ENCODE peak calls at places on chromosomes 11 and 22, in eight cellular contexts. O, W, X, P, V, Z, I and Q are unnamed samples.

GRCh38 chr22:23709107-23709506 is 18.3 kb downstream of the RGL4 start:
- DNase-seq in O (no peak), W (no peak), X (no peak), P (no peak), V (no peak), Z (no peak), I (no peak), Q (no peak)

GRCh38 chr11:126123686-126124085 is 61.0 kb upstream of the CDON start:
- DNase-seq in O (no peak), W (no peak), X (no peak), P (no peak), V (no peak), Z (no peak), I (no peak), Q (no peak)

GRCh38 chr11:7639643-7640025 is 33.7 kb downstream of the CYB5R2 start:
- DNase-seq in O (no peak), W (no peak), X (no peak), P (no peak), V (no peak), Z (peak), I (no peak), Q (no peak)

GRCh38 chr11:46808804-46809431 is 37.2 kb downstream of the CKAP5 start:
- DNase-seq in O (peak), W (no peak), X (no peak), P (peak), V (no peak), Z (no peak), I (no peak), Q (no peak)

GRCh38 chr22:35043251-35043931 is 22.6 kb upstream of the ISX start:
- DNase-seq in O (no peak), W (no peak), X (no peak), P (no peak), V (no peak), Z (peak), I (no peak), Q (no peak)

GRCh38 chr22:35191412-35191811 is 65.9 kb upstream of the HMGXB4 start:
- DNase-seq in O (peak), W (no peak), X (no peak), P (no peak), V (no peak), Z (no peak), I (no peak), Q (no peak)

GRCh38 chr11:70176940-70177689 is 26.0 kb upstream of the FADD start:
- DNase-seq in O (peak), W (no peak), X (peak), P (peak), V (no peak), Z (peak), I (no peak), Q (no peak)

GRCh38 chr11:116544721-116545120 is 228.1 kb downstream of the BUD13 start:
- DNase-seq in O (no peak), W (no peak), X (no peak), P (no peak), V (no peak), Z (no peak), I (no peak), Q (peak)

GRCh38 chr11:32113200-32113599 is 22.3 kb downstream of the RCN1 start:
- DNase-seq in O (no peak), W (no peak), X (no peak), P (no peak), V (no peak), Z (no peak), I (no peak), Q (no peak)

GRCh38 chr22:36350751-36351594 is 36.8 kb downstream of the MYH9 start:
- DNase-seq in O (peak), W (no peak), X (no peak), P (no peak), V (no peak), Z (no peak), I (peak), Q (no peak)

GRCh38 chr11:123560001-123560400 is 94.4 kb downstream of the SCN3B start:
- DNase-seq in O (no peak), W (no peak), X (no peak), P (peak), V (peak), Z (no peak), I (peak), Q (peak)

GRCh38 chr22:42434283-42434682 is 2.1 kb upstream of the NFAM1 start:
- DNase-seq in O (no peak), W (no peak), X (no peak), P (peak), V (no peak), Z (no peak), I (no peak), Q (no peak)

GRCh38 chr22:20463324-20464095 is 25.9 kb upstream of the SCARF2 start:
- DNase-seq in O (no peak), W (no peak), X (no peak), P (no peak), V (no peak), Z (no peak), I (no peak), Q (no peak)

GRCh38 chr11:32891657-32892354 is 805 bp upstream of the QSER1 start:
- DNase-seq in O (no peak), W (no peak), X (no peak), P (no peak), V (no peak), Z (no peak), I (no peak), Q (no peak)

GRCh38 chr11:95585071-95585751 is 204.4 kb downstream of the FAM76B start:
- DNase-seq in O (no peak), W (no peak), X (no peak), P (no peak), V (no peak), Z (no peak), I (no peak), Q (no peak)

GRCh38 chr22:30591191-30591587 is 521 bp downstream of the PES1 start:
- DNase-seq in O (no peak), W (no peak), X (no peak), P (no peak), V (no peak), Z (no peak), I (no peak), Q (no peak)

GRCh38 chr11:112219476-112220232 is 6.6 kb upstream of the PTS start:
- DNase-seq in O (peak), W (peak), X (no peak), P (peak), V (peak), Z (peak), I (peak), Q (no peak)

GRCh38 chr11:119461250-119461963 is 38.4 kb upstream of the THY1 start:
- DNase-seq in O (no peak), W (no peak), X (no peak), P (no peak), V (no peak), Z (no peak), I (no peak), Q (peak)

GRCh38 chr11:18706330-18707243 is 8.0 kb downstream of the TMEM86A start:
- DNase-seq in O (no peak), W (no peak), X (no peak), P (peak), V (peak), Z (peak), I (peak), Q (peak)

GRCh38 chr11:31808721-31809542 is 2.2 kb downstream of the PAX6 start:
- DNase-seq in O (no peak), W (no peak), X (peak), P (no peak), V (no peak), Z (no peak), I (no peak), Q (no peak)

GRCh38 chr11:66880484-66881211 is 23.8 kb downstream of the LRFN4 start:
- DNase-seq in O (no peak), W (no peak), X (no peak), P (peak), V (no peak), Z (no peak), I (no peak), Q (no peak)

GRCh38 chr11:35179466-35180135 is 40.6 kb downstream of the CD44 start:
- DNase-seq in O (no peak), W (no peak), X (no peak), P (no peak), V (no peak), Z (no peak), I (no peak), Q (no peak)

GRCh38 chr11:280762-281485 is 2.7 kb downstream of the NLRP6 start:
- DNase-seq in O (peak), W (no peak), X (peak), P (peak), V (no peak), Z (no peak), I (no peak), Q (peak)

GRCh38 chr11:12114487-12115033 is 4.2 kb downstream of the MICAL2 start:
- DNase-seq in O (no peak), W (no peak), X (no peak), P (no peak), V (no peak), Z (no peak), I (peak), Q (no peak)

GRCh38 chr11:12113294-12113693 is 2.9 kb downstream of the MICAL2 start:
- DNase-seq in O (no peak), W (no peak), X (no peak), P (no peak), V (no peak), Z (no peak), I (no peak), Q (no peak)

GRCh38 chr11:12112150-12112520 is 1.7 kb downstream of the MICAL2 start:
- DNase-seq in O (no peak), W (no peak), X (no peak), P (no peak), V (no peak), Z (no peak), I (no peak), Q (no peak)

GRCh38 chr11:12111482-12112149 is 1.2 kb downstream of the MICAL2 start:
- DNase-seq in O (no peak), W (no peak), X (no peak), P (no peak), V (no peak), Z (no peak), I (no peak), Q (no peak)

DNA sequence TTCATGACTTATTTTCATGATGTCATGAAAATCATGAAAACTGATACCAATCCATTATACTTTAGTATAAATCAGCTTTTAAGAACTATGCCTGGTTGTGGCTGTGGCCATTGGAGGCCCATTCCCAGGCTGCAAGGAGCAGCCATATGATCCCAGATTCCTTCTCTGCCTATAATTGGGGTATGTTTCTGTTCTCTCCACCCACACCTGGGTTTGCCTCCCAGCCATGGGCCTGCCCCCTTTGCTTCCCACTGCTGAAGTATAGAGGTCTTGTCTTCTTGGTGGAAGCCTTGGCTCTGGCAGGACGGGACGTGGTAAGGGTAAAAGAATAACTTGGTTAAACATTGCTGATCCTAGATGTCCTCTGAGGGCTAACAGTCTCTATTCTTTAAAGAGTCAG is 2.3 kb downstream of the MICAL2 start:
- DNase-seq in O (no peak), W (no peak), X (no peak), P (no peak), V (no peak), Z (no peak), I (no peak), Q (no peak)
- TF ChIP-seq EP300 in O (no peak), W (no peak), X (no peak), P (no peak), V (no peak), Z (no peak), I (no peak), Q (no peak)

DNA sequence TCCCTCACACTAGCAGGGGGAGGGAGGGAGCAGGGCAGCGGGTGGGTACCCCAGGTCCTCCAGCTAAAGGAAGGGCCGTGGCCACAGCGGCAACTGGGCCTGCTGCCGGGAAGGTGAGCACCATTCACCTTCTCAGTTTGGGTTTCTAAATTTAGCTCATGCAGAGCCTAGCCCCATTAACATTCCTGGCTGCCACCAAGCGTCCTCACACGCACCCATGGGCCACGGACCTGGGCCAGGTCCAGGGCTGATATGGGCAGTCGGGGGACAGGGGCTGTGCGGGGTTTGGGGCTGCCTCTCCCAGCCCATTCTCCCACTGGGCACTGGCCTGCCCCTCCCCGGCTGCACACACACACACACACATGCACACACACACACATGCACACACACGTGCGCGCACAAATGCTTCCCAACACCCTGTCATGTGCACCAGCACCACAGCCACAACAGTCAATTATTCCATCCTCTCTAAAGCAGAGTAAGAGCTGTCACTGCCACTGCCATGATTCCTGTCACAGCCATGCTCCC is 28.7 kb downstream of the SYT7 start:
- DNase-seq in O (no peak), W (no peak), X (no peak), P (no peak), V (no peak), Z (no peak), I (no peak), Q (no peak)
- H3K27ac ChIP-seq in O (no peak), W (no peak), X (no peak), P (no peak), V (no peak), Z (no peak), I (no peak), Q (no peak)

GRCh38 chr11:75536786-75537629 is 11.3 kb upstream of the GDPD5 start:
- DNase-seq in O (peak), W (peak), X (no peak), P (no peak), V (no peak), Z (no peak), I (no peak), Q (no peak)
- TF ChIP-seq EP300 in O (no peak), W (no peak), X (no peak), P (no peak), V (no peak), Z (no peak), I (no peak), Q (no peak)

GRCh38 chr22:38276161-38276560 is 3.4 kb upstream of the TMEM184B start:
- DNase-seq in O (no peak), W (no peak), X (no peak), P (no peak), V (no peak), Z (peak), I (no peak), Q (no peak)

GRCh38 chr22:38271101-38271500 is 1.7 kb downstream of the TMEM184B start:
- DNase-seq in O (no peak), W (no peak), X (no peak), P (no peak), V (no peak), Z (no peak), I (no peak), Q (no peak)

GRCh38 chr22:38272373-38273134 is at the start of gene TMEM184B:
- DNase-seq in O (peak), W (no peak), X (peak), P (peak), V (peak), Z (peak), I (peak), Q (peak)

GRCh38 chr22:38271927-38272372 is 860 bp downstream of the TMEM184B start:
- DNase-seq in O (no peak), W (no peak), X (peak), P (no peak), V (no peak), Z (peak), I (no peak), Q (no peak)

GRCh38 chr22:38273135-38273761 is 438 bp upstream of the TMEM184B start:
- DNase-seq in O (no peak), W (no peak), X (no peak), P (no peak), V (no peak), Z (no peak), I (no peak), Q (no peak)
- H3K27ac ChIP-seq in O (peak), W (peak), X (no peak), P (no peak), V (peak), Z (peak), I (peak), Q (peak)

GRCh38 chr11:62546937-62547625 is 475 bp upstream of the AHNAK start:
- DNase-seq in O (peak), W (no peak), X (peak), P (no peak), V (peak), Z (peak), I (peak), Q (peak)
- TF ChIP-seq EP300 in O (no peak), W (no peak), X (no peak), P (no peak), V (no peak), Z (no peak), I (no peak), Q (no peak)

GRCh38 chr11:64659417-64660144 is 63.4 kb downstream of the NRXN2 start:
- DNase-seq in O (peak), W (no peak), X (no peak), P (no peak), V (no peak), Z (no peak), I (no peak), Q (no peak)
- H3K27ac ChIP-seq in O (peak), W (no peak), X (no peak), P (no peak), V (no peak), Z (no peak), I (no peak), Q (no peak)

GRCh38 chr11:128465946-128466688 is 121.2 kb downstream of the ETS1 start:
- DNase-seq in O (no peak), W (no peak), X (no peak), P (no peak), V (no peak), Z (no peak), I (no peak), Q (no peak)
- TF ChIP-seq EP300 in O (no peak), W (no peak), X (no peak), P (no peak), V (no peak), Z (no peak), I (no peak), Q (no peak)

DNA sequence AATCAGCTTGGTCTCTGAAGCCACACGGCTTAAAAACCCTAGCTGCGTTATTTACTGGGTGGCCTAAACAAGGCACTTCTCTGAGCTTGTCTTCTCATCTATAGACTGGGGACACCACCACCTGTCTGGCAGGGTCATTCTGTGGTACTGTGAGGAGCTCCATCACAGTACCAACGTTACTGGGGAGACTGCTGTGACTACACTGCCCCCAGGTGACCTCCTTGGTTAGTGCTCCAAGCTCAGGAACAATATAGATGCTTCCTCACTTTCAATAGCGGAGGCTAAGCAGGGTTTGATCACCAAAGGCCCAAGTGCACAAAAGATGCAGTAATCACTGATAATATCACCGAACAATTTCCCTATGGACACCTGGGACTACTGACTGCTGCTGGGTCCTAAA is 18.9 kb downstream of the PRPF19 start:
- DNase-seq in O (peak), W (no peak), X (peak), P (peak), V (peak), Z (peak), I (no peak), Q (no peak)
- H3K27ac ChIP-seq in O (no peak), W (no peak), X (no peak), P (no peak), V (no peak), Z (no peak), I (no peak), Q (no peak)